ENCODE peak calls at places on chromosome X, in six cellular contexts. K is heart right ventricle, F is endodermal cell, A is fibroblast of mammary gland, O is MM.1S, M is kidney epithelial cell. U is an unnamed sample.
A peak's percentile ranks its signal among the peaks of the same experiment; 100 is the strongest.

GRCh38 chrX:85627363-85627762 is 247.9 kb upstream of the POF1B start:
- DNase-seq in K (no peak), F (no peak), A (no peak), O (no peak), M (no peak), U (no peak)

GRCh38 chrX:150200820-150201287 is 162.3 kb upstream of the MAMLD1 start:
- DNase-seq in K (no peak), F (no peak), A (peak; percentile 99), O (no peak), M (peak; percentile 95), U (peak; percentile 95)

GRCh38 chrX:130829526-130830515 is 73.2 kb downstream of the ENOX2 start:
- DNase-seq in K (no peak), F (no peak), A (peak; percentile 18), O (no peak), M (no peak), U (no peak)

GRCh38 chrX:140066262-140066661 is 100.9 kb upstream of the CXorf66 start:
- DNase-seq in K (no peak), F (no peak), A (no peak), O (no peak), M (no peak), U (no peak)

GRCh38 chrX:9278475-9279270 is 186.2 kb upstream of the TBL1X start:
- DNase-seq in K (no peak), F (no peak), A (peak; percentile 26), O (no peak), M (no peak), U (no peak)

GRCh38 chrX:21376636-21377035 is 2.4 kb downstream of the CNKSR2 start:
- DNase-seq in K (no peak), F (no peak), A (no peak), O (no peak), M (no peak), U (no peak)

GRCh38 chrX:153908219-153908875 is 3.9 kb downstream of the AVPR2 start:
- DNase-seq in K (no peak), F (peak; percentile 22), A (no peak), O (no peak), M (no peak), U (no peak)

GRCh38 chrX:155094468-155095061 is 23.3 kb downstream of the BRCC3 start:
- DNase-seq in K (no peak), F (no peak), A (peak; percentile 45), O (peak; percentile 40), M (no peak), U (no peak)

GRCh38 chrX:153903991-153904957 is at the start of gene AVPR2:
- DNase-seq in K (peak; percentile 40), F (peak; percentile 51), A (no peak), O (no peak), M (no peak), U (no peak)

GRCh38 chrX:155534800-155535199 is 76.4 kb upstream of the F8A3 start:
- DNase-seq in K (no peak), F (no peak), A (no peak), O (no peak), M (no peak), U (no peak)

GRCh38 chrX:23742174-23742692 is 843 bp downstream of the ACOT9 start:
- DNase-seq in K (peak; percentile 34), F (peak; percentile 66), A (peak; percentile 64), O (peak; percentile 10), M (peak; percentile 37), U (peak; percentile 55)

GRCh38 chrX:132093239-132093860 is 34.5 kb downstream of the FRMD7 start:
- DNase-seq in K (no peak), F (no peak), A (no peak), O (no peak), M (no peak), U (no peak)
- H3K4me3 ChIP-seq in K (no peak overlapping the region), F (no peak overlapping the region), A (no peak overlapping the region), O (no peak overlapping the region), M (no peak overlapping the region), U (no peak overlapping the region)

DNA sequence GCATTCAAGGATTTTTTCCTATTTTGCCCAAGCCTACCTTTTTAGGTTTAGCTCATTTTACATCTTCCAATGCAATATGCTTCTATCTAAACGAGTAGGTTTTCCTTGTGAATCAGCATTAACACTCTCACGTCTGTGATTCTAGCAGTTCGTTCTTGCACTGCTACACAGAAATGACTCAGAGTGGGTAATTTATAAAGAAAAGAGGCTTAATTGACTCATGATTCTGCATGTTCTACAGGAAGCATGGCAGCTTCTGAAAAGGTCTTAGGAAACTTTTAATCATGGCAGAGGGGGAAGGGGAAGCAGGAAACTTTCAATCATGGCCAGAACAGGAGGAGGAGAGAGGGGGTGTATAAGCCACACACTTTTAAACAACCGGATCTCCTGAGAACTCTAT is 44.9 kb downstream of the SPANXN1 start:
- DNase-seq in K (no peak), F (no peak), A (no peak), O (no peak), M (no peak), U (no peak)
- TF ChIP-seq CTCF in K (no peak), F (no peak), A (no peak), O (no peak), M (no peak), U (no peak)

GRCh38 chrX:19990519-19991349 is at the start of gene BCLAF3:
- DNase-seq in K (peak; percentile 86), F (peak; percentile 95), A (peak; percentile 78), O (peak; percentile 85), M (peak; percentile 34), U (peak; percentile 29)
- H3K4me3 ChIP-seq in K (peak within 1 kb of the TSS; percentile 67), F (peak within 1 kb of the TSS; percentile 85), A (peak within 1 kb of the TSS; percentile 57), O (peak within 1 kb of the TSS; percentile 74), M (peak within 1 kb of the TSS; percentile 78), U (peak within 1 kb of the TSS; percentile 67)

DNA sequence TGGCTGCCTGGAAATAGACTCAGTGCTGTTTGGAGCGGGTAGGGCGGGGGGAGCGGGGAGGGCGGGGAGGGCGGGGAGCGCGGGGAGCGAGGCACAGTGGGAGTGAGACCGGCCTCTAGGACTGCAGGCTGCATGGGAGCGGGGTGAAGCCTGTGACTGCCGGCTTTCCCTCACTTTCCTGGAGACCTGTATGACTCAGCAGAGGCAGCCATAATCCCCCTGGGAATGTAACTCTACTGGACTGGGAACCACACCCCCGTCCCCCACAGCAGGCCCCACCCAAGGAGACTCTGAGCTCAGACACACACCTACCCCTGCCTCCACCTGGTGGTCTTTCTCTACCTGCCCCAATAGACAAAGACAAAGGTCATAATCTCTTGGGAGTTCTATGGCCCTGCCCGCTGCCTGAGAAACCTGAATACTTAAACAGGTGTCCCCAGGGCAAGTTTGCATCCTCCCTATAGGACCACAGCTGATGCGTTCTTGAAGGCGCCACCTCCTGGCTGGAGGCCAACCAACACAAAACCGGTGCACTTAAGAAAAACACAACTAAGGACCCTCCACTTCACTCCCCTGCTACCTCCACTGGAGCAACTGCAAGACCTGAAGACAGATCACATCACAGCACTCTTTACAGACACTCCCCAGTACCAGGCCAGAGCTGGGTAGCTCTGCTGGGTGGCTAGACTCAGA is 18.0 kb downstream of the HDAC8 start:
- DNase-seq in K (no peak), F (peak; percentile 92), A (peak; percentile 25), O (no peak), M (no peak), U (no peak)
- TF ChIP-seq CTCF in K (no peak), F (peak; percentile 68), A (no peak), O (peak; percentile 20), M (no peak), U (no peak)

DNA sequence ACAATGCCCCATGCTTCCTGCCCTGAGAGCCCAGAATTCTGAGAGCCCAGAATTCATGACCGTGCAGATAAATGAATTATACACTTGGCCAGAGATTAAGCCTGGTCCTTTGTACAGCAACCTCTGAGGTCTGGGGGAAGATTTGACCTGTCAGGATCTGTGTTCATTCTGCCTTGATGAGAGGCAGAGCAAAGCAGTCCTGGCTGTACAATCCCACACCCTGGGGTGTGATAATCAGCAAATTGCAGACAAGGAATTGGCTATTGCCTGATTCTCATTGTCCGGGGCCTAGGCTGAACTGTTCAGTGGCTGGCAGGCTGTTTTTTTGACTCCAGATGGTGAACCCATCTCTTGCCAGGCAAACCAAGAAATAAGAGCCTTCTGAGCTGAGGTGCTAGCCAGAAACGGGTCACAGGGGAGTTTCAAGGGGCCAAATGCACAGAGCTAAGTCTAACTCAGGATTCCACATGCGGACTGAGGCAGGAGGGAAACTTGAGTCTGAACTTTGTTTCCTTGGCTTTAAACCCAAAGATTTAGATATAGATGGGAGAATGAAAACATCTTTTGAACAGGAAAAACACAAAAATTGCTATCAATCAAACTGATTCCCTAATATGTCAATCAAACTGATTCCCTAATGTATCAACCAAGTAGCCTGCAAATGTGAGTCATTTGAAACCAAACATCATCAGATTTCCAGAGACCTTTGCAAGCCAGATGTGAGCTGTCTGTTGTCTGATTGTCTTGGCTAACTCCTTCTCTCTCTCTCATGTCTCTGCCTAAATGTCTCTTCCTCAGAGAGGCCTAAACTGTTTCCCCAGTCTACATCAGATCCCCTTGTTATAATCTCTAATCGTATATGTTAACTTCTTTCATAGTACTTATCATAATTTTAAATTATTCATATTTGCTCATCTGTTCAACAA is 159.3 kb downstream of the ATG4A start:
- DNase-seq in K (peak; percentile 6), F (no peak), A (no peak), O (no peak), M (no peak), U (no peak)
- H3K4me3 ChIP-seq in K (no peak overlapping the region), F (no peak overlapping the region), A (no peak overlapping the region), O (no peak overlapping the region), M (no peak overlapping the region), U (no peak overlapping the region)

DNA sequence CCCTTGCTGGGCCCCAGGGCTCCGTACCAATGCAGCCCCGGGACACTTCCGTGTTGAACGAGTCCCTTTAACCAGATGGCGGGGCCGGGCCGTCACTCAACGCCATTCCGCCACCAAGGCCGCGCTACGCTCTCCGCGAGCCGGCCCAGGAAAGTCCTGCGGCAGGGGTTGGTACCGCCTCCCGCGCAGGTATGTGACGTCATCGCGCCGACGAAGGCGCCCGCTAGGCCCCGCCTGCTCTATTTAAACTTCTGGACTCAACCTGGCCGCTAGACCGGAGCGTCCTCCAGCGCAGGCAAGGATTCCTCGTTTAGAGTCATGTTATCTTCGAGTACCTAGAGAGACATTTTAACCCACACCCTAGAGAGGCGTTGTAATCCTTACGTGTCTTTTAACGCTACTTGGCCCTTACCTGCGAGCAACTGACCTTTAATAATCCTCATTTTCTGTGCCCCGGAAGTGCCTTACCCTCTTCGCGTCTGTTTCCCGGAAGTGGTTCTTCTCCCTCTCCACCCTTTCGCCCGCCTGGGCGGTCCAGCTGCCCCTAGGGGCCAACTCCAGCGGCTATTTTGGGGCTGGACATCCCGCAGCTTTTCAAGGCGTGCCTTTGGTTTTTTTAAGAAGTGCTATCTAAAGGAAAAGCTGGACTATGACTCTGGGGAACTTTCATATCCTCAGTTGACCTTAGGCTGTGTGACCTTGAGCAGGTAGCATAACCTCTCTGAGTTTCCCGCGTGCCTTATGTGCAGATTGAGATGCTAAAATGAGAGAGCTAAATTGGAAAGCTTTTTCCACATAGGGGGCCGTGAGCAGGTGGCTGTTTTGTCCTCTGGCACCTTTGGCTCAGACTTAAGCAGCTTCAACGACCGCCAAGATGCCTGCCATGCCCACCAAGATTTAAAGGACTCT is at the start of gene PNPLA4:
- DNase-seq in K (peak; percentile 63), F (peak; percentile 92), A (peak; percentile 68), O (peak; percentile 11), M (peak; percentile 39), U (peak; percentile 8)
- TF ChIP-seq CTCF in K (no peak), F (peak; percentile 48), A (no peak), O (no peak), M (no peak), U (peak; percentile 31)

GRCh38 chrX:73213734-73214133 is 917 bp downstream of the NAP1L2 start:
- DNase-seq in K (no peak), F (no peak), A (no peak), O (no peak), M (no peak), U (no peak)
- H3K4me3 ChIP-seq in K (peak overlapping the region; percentile 49), F (peak overlapping the region; percentile 86), A (no peak overlapping the region), O (peak overlapping the region; percentile 81), M (no peak overlapping the region), U (no peak overlapping the region)

U was measured in AG09309.